ENCODE peak calls at places on chromosomes 12 and 14, in five cellular contexts. O is stimulated activated CD8-positive, alpha-beta memory T cell treated with anti-CD3 and anti-CD28 coated beads, Interleukin-4, amount 100 ng/mL, for 1 hour; G is SHP77; N is retina; V is NCI-H1092. W is an unnamed sample.

GRCh38 chr14:95553141-95553540 is 18.3 kb downstream of the GLRX5 start:
- DNase-seq in G (no peak), N (no peak), O (no peak), V (no peak), W (no peak)

GRCh38 chr12:47813491-47814196 is 6.1 kb downstream of the HDAC7 start:
- DNase-seq in N (peak), V (no peak), G (no peak), O (no peak), W (no peak)

GRCh38 chr12:64894827-64895475 is 70.5 kb downstream of the TBC1D30 start:
- DNase-seq in V (no peak), G (no peak), O (no peak), N (no peak), W (no peak)

GRCh38 chr12:104582739-104583138 is 126.0 kb downstream of the CHST11 start:
- DNase-seq in V (no peak), O (no peak), G (no peak), N (no peak), W (no peak)

GRCh38 chr12:12684375-12685106 is 11.4 kb downstream of the GPR19 start:
- DNase-seq in O (no peak), N (peak), G (peak), V (peak), W (peak)

GRCh38 chr14:100443643-100444042 is 120.5 kb downstream of the SLC25A47 start:
- DNase-seq in N (no peak), O (no peak), G (no peak), V (no peak), W (no peak)

GRCh38 chr12:131757111-131757510 is 46.2 kb downstream of the SFSWAP start:
- DNase-seq in O (no peak), G (no peak), N (no peak), V (no peak), W (no peak)

GRCh38 chr12:72273499-72273837 is 1.3 kb downstream of the TRHDE start:
- DNase-seq in V (no peak), N (no peak), G (no peak), O (no peak), W (no peak)

GRCh38 chr14:50062438-50063039 is 53.8 kb downstream of the VCPKMT start:
- DNase-seq in G (peak), N (no peak), V (no peak), O (peak), W (peak)

GRCh38 chr12:95548539-95549391 is 2.5 kb downstream of the USP44 start:
- DNase-seq in G (no peak), O (peak), V (no peak), N (peak), W (peak)